ENCODE peak calls at places on chromosomes 1 and 21, in nine cellular contexts. J, X, E, N, T, Z, U, O and R are unnamed samples.

GRCh38 chr1:118921994-118922393 is 66.1 kb downstream of the TBX15 start:
- DNase-seq in O (no peak), N (no peak), X (no peak), U (no peak), E (no peak), T (no peak), J (no peak), Z (no peak), R (no peak)

GRCh38 chr1:109113787-109114568 is at the start of gene ELAPOR1:
- DNase-seq in X (peak), Z (no peak), O (peak), T (peak), U (peak), N (peak), E (peak), J (peak), R (no peak)

GRCh38 chr1:204256531-204256930 is 42.7 kb upstream of the GOLT1A start:
- DNase-seq in N (no peak), U (no peak), T (no peak), J (no peak), X (no peak), O (no peak), Z (no peak), E (no peak), R (no peak)

GRCh38 chr1:15788624-15789301 is 18.7 kb downstream of the UQCRHL start:
- DNase-seq in T (no peak), U (no peak), E (no peak), X (no peak), N (peak), O (peak), J (no peak), Z (no peak), R (peak)

GRCh38 chr1:4652631-4653327 is 1.6 kb upstream of the AJAP1 start:
- DNase-seq in N (peak), J (peak), X (peak), U (peak), T (no peak), O (peak), Z (no peak), E (peak), R (no peak)

GRCh38 chr1:69814926-69815325 is 247.2 kb downstream of the LRRC7 start:
- DNase-seq in X (no peak), N (peak), E (no peak), O (no peak), U (no peak), Z (no peak), J (no peak), T (no peak), R (no peak)

GRCh38 chr1:2229032-2229920 is 1.2 kb downstream of the SKI start:
- DNase-seq in T (no peak), N (peak), E (peak), X (peak), J (peak), Z (no peak), U (peak), O (peak), R (no peak)

GRCh38 chr21:39050839-39051560 is 132.3 kb downstream of the PSMG1 start:
- DNase-seq in X (no peak), N (no peak), O (peak), E (no peak), T (no peak), Z (no peak), J (no peak), U (no peak), R (no peak)

GRCh38 chr21:44618909-44619308 is 7.0 kb downstream of the KRTAP10-8 start:
- DNase-seq in U (no peak), O (no peak), T (peak), J (no peak), E (peak), N (no peak), Z (no peak), X (no peak), R (no peak)

GRCh38 chr21:42441963-42442362 is 38.3 kb downstream of the UBASH3A start:
- DNase-seq in T (no peak), U (no peak), N (no peak), O (no peak), Z (no peak), E (no peak), J (no peak), X (no peak), R (no peak)

GRCh38 chr1:100164226-100164625 is 13.8 kb downstream of the LRRC39 start:
- DNase-seq in O (no peak), U (no peak), X (no peak), E (no peak), J (peak), T (no peak), N (peak), Z (no peak), R (no peak)

GRCh38 chr1:200660719-200661118 is 9.0 kb downstream of the DDX59 start:
- DNase-seq in N (no peak), O (no peak), E (no peak), X (no peak), T (no peak), J (no peak), Z (no peak), U (peak), R (no peak)

GRCh38 chr1:54791880-54792522 is 9.1 kb downstream of the TTC22 start:
- DNase-seq in J (peak), N (peak), Z (no peak), E (no peak), O (peak), X (no peak), T (no peak), U (no peak), R (no peak)

GRCh38 chr1:38500352-38500751 is 359.2 kb downstream of the RRAGC start:
- DNase-seq in J (peak), T (no peak), E (no peak), U (no peak), X (no peak), N (no peak), Z (no peak), O (no peak), R (no peak)

GRCh38 chr1:183487686-183488442 is 15.6 kb downstream of the SMG7 start:
- DNase-seq in U (no peak), X (no peak), O (no peak), N (no peak), Z (no peak), E (no peak), J (no peak), T (no peak), R (no peak)

GRCh38 chr1:84539972-84540371 is 33.6 kb upstream of the GNG5 start:
- DNase-seq in O (no peak), X (no peak), T (no peak), Z (no peak), U (no peak), N (peak), J (no peak), E (no peak), R (peak)

GRCh38 chr1:207965602-207966387 is 54.9 kb upstream of the CD34 start:
- DNase-seq in X (no peak), T (no peak), E (no peak), U (no peak), N (no peak), O (no peak), Z (no peak), J (no peak), R (no peak)

GRCh38 chr1:92310185-92310597 is 11.3 kb downstream of the RPAP2 start:
- DNase-seq in Z (no peak), X (peak), U (no peak), E (peak), T (no peak), N (peak), J (peak), O (peak), R (peak)

GRCh38 chr1:29517251-29518080 is 281.1 kb downstream of the PTPRU start:
- DNase-seq in J (no peak), N (no peak), U (no peak), X (no peak), Z (no peak), E (no peak), O (no peak), T (no peak), R (no peak)

GRCh38 chr1:172821609-172822274 is 162.8 kb downstream of the FASLG start:
- DNase-seq in O (peak), N (peak), Z (peak), U (no peak), E (no peak), T (no peak), X (no peak), J (no peak), R (peak)

GRCh38 chr1:115781343-115781742 is 12.8 kb upstream of the CASQ2 start:
- DNase-seq in T (no peak), O (peak), U (no peak), Z (no peak), J (no peak), N (peak), X (no peak), E (no peak), R (peak)

GRCh38 chr1:114345930-114346479 is 165.0 kb downstream of the TRIM33 start:
- DNase-seq in O (peak), Z (no peak), N (peak), X (no peak), U (peak), J (no peak), T (no peak), E (no peak), R (no peak)

GRCh38 chr21:45575993-45576837 is 34.0 kb upstream of the SLC19A1 start:
- DNase-seq in X (no peak), U (no peak), O (no peak), Z (no peak), N (no peak), J (no peak), T (no peak), E (no peak), R (no peak)

GRCh38 chr21:44372616-44373015 is 19.2 kb downstream of the TRPM2 start:
- DNase-seq in E (no peak), J (no peak), N (no peak), T (no peak), Z (no peak), O (no peak), X (no peak), U (no peak), R (no peak)

GRCh38 chr1:60835649-60836048 is 246.7 kb upstream of the NFIA start:
- DNase-seq in J (no peak), X (no peak), N (no peak), U (no peak), Z (no peak), E (no peak), O (no peak), T (no peak), R (no peak)

GRCh38 chr1:15330028-15330427 is 79.7 kb upstream of the EFHD2 start:
- DNase-seq in O (no peak), X (no peak), T (no peak), E (no peak), U (no peak), N (no peak), J (no peak), Z (no peak), R (no peak)

GRCh38 chr1:9691108-9691445 is 39.5 kb downstream of the PIK3CD start:
- DNase-seq in N (peak), J (no peak), T (no peak), X (no peak), Z (no peak), U (no peak), E (peak), O (peak), R (peak)

GRCh38 chr1:8816831-8817412 is 518 bp downstream of the RERE start:
- DNase-seq in E (peak), Z (no peak), N (peak), T (peak), J (peak), X (peak), U (peak), O (peak), R (no peak)

GRCh38 chr1:35220976-35221375 is 28.0 kb upstream of the SFPQ start:
- DNase-seq in J (peak), T (no peak), O (peak), E (peak), X (no peak), U (no peak), Z (no peak), N (peak), R (no peak)